ENCODE peak calls at places on chromosomes 12 and 14, in four cellular contexts. One of them, this sample, is unnamed.

GRCh38 chr14:97280526-97280925 is 483.3 kb downstream of the VRK1 start:
- DNase-seq in uterus: no peak
- DNase-seq in tibial nerve: no peak
- DNase-seq in stomach: no peak
- DNase-seq in this sample: no peak

GRCh38 chr12:53231859-53232640 is at the start of gene RARG:
- DNase-seq in uterus: peak
- DNase-seq in tibial nerve: peak
- DNase-seq in stomach: peak
- DNase-seq in this sample: peak

GRCh38 chr14:65010211-65010931 is 23.7 kb downstream of the FNTB start:
- DNase-seq in uterus: no peak
- DNase-seq in tibial nerve: no peak
- DNase-seq in stomach: no peak
- DNase-seq in this sample: no peak

GRCh38 chr12:44960856-44961255 is 84.7 kb upstream of the NELL2 start:
- DNase-seq in uterus: no peak
- DNase-seq in tibial nerve: no peak
- DNase-seq in stomach: no peak
- DNase-seq in this sample: no peak

GRCh38 chr12:73947627-73948026 is 590.0 kb upstream of the ATXN7L3B start:
- DNase-seq in uterus: no peak
- DNase-seq in tibial nerve: no peak
- DNase-seq in stomach: no peak
- DNase-seq in this sample: no peak

GRCh38 chr12:74541074-74541473 is 3.4 kb downstream of the ATXN7L3B start:
- DNase-seq in uterus: no peak
- DNase-seq in tibial nerve: no peak
- DNase-seq in stomach: no peak
- DNase-seq in this sample: no peak

GRCh38 chr12:21169878-21170472 is 39.0 kb downstream of the SLCO1B1 start:
- DNase-seq in uterus: no peak
- DNase-seq in tibial nerve: peak
- DNase-seq in stomach: peak
- DNase-seq in this sample: no peak

GRCh38 chr12:23093488-23093887 is 468.5 kb downstream of the ETNK1 start:
- DNase-seq in uterus: no peak
- DNase-seq in tibial nerve: no peak
- DNase-seq in stomach: no peak
- DNase-seq in this sample: no peak

GRCh38 chr12:114762490-114763110 is 78.6 kb upstream of the TBX3 start:
- DNase-seq in uterus: no peak
- DNase-seq in tibial nerve: no peak
- DNase-seq in stomach: no peak
- DNase-seq in this sample: peak

GRCh38 chr14:68977137-68977740 is 1.9 kb downstream of the ACTN1 start:
- DNase-seq in uterus: peak
- DNase-seq in tibial nerve: no peak
- DNase-seq in stomach: no peak
- DNase-seq in this sample: peak

GRCh38 chr12:127383281-127383680 is 883.7 kb upstream of the TMEM132C start:
- DNase-seq in uterus: no peak
- DNase-seq in tibial nerve: no peak
- DNase-seq in stomach: no peak
- DNase-seq in this sample: no peak

GRCh38 chr14:35342160-35343010 is 50.2 kb downstream of the PSMA6 start:
- DNase-seq in uterus: no peak
- DNase-seq in tibial nerve: no peak
- DNase-seq in stomach: peak
- DNase-seq in this sample: peak

GRCh38 chr14:93430319-93430801 is 379 bp upstream of the UNC79 start:
- DNase-seq in uterus: no peak
- DNase-seq in tibial nerve: no peak
- DNase-seq in stomach: no peak
- DNase-seq in this sample: no peak

GRCh38 chr14:90871605-90872233 is 55.5 kb upstream of the TTC7B start:
- DNase-seq in uterus: no peak
- DNase-seq in tibial nerve: no peak
- DNase-seq in stomach: no peak
- DNase-seq in this sample: no peak

GRCh38 chr12:94163850-94164249 is 15.5 kb downstream of the PLXNC1 start:
- DNase-seq in uterus: no peak
- DNase-seq in tibial nerve: no peak
- DNase-seq in stomach: no peak
- DNase-seq in this sample: no peak

GRCh38 chr14:81219821-81220487 is 805 bp downstream of the GTF2A1 start:
- DNase-seq in uterus: peak
- DNase-seq in tibial nerve: no peak
- DNase-seq in stomach: peak
- DNase-seq in this sample: peak

GRCh38 chr12:42698213-42698612 is 108.7 kb upstream of the PRICKLE1 start:
- DNase-seq in uterus: peak
- DNase-seq in tibial nerve: peak
- DNase-seq in stomach: no peak
- DNase-seq in this sample: no peak

GRCh38 chr12:49962861-49963765 is 1.4 kb downstream of the AQP5 start:
- DNase-seq in uterus: no peak
- DNase-seq in tibial nerve: no peak
- DNase-seq in stomach: peak
- DNase-seq in this sample: no peak

GRCh38 chr14:53528114-53528513 is 375.0 kb upstream of the DDHD1 start:
- DNase-seq in uterus: no peak
- DNase-seq in tibial nerve: no peak
- DNase-seq in stomach: no peak
- DNase-seq in this sample: no peak

GRCh38 chr12:67541625-67541991 is 106.9 kb upstream of the DYRK2 start:
- DNase-seq in uterus: no peak
- DNase-seq in tibial nerve: no peak
- DNase-seq in stomach: peak
- DNase-seq in this sample: no peak

GRCh38 chr12:107081778-107082177 is 11.6 kb downstream of the CRY1 start:
- DNase-seq in uterus: no peak
- DNase-seq in tibial nerve: no peak
- DNase-seq in stomach: no peak
- DNase-seq in this sample: no peak

DNA sequence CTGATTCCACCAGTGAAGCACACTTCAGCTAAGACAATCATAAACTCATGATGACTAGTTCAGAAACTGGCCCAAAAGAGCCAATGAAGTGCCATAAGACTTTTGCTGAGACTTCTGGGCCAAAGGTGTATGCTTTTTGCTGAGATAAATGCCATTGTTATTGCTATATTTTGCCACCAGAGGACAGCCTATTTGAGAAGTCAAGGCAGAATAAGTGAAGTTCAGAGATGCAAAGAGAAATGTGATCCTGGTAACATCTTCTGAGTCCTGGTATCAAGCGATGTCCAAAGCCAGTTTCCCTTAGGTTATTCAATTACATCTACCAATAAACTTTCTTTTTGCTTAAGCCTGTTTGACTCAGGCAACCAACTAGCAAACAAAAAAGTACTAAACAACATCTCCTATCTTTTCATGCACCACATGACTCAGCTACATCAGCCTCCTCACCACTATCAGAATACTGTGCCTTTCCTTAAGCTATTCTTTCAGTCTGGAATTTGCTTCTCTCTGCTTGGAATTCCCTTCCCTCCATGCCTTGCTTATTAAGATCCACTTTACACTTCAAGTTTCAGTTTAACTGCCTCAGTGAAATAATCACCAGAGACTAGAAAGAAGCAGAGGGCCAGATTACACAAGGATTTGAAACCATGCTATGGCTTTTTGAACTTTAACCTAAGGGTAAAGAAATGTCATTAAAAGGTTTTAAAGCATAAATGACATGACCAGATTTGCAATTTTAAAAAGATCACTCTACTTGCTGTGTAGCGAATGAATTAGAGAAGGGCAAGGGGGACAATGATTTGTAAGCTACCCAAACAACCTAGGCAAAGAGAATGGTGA is 14.0 kb downstream of the CRY1 start:
- DNase-seq in uterus: no peak
- DNase-seq in tibial nerve: no peak
- DNase-seq in stomach: no peak
- DNase-seq in this sample: no peak
- TF ChIP-seq CTCF in uterus: peak
- TF ChIP-seq CTCF in tibial nerve: peak
- TF ChIP-seq CTCF in stomach: no peak
- TF ChIP-seq CTCF in this sample: no peak

DNA sequence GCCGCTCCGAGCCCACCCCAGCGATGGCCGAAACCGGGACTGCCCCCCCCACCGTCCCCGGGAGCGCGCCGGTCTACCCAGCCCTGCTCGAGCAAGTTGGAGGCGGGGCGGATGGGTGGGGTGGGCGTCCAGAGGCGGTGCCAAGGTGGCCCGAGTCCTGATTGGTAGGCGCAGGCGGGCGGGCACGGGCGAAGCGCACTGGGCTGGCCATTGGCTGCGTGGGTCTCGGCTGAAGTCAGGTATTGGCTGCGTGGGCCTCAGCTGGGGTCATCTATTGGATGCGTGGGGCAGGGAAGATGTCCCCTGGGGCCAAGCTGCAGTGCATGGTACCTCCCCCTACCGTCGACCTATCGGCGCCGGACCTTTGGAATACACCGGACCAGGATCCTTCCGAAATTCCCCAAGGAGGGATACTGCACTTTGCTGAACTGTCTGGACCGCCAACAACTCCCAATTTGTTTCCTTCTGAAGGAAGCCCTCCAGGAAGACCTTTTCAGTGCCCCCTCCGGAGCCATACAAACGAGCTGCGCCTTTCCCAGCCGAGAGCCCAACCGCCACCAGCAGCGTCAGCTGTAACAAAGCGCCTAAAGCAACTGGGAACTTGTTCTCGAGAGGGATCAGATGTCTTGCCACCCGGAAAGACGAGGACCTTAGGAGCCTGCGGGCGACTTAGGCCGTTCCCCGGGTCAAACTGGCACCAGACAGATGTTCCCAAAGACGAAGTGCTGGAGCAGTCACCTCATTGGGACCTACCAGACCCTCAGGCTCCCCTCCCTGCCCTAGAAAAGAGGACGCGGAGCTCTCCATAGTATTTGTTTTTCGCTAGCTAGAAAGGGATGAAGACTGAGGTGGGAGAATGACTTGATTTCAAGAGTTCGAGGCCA is at the start of gene HOMEZ:
- DNase-seq in uterus: peak
- DNase-seq in tibial nerve: peak
- DNase-seq in stomach: peak
- DNase-seq in this sample: peak
- TF ChIP-seq POLR2A in uterus: peak
- TF ChIP-seq POLR2A in tibial nerve: peak
- TF ChIP-seq POLR2A in stomach: no peak
- TF ChIP-seq POLR2A in this sample: peak

GRCh38 chr12:38903596-38903995 is 1.8 kb downstream of the CPNE8 start:
- DNase-seq in uterus: no peak
- DNase-seq in tibial nerve: no peak
- DNase-seq in stomach: no peak
- DNase-seq in this sample: no peak
- H3K27ac ChIP-seq in uterus: peak
- H3K27ac ChIP-seq in tibial nerve: peak
- H3K27ac ChIP-seq in stomach: peak
- H3K27ac ChIP-seq in this sample: no peak

GRCh38 chr12:107584523-107584922 is 101.1 kb upstream of the PWP1 start:
- DNase-seq in uterus: no peak
- DNase-seq in tibial nerve: no peak
- DNase-seq in stomach: no peak
- DNase-seq in this sample: no peak

GRCh38 chr12:107591095-107591375 is 94.6 kb upstream of the PWP1 start:
- DNase-seq in uterus: no peak
- DNase-seq in tibial nerve: no peak
- DNase-seq in stomach: no peak
- DNase-seq in this sample: no peak

GRCh38 chr12:107590369-107591094 is 95.1 kb upstream of the PWP1 start:
- DNase-seq in uterus: no peak
- DNase-seq in tibial nerve: no peak
- DNase-seq in stomach: no peak
- DNase-seq in this sample: no peak

GRCh38 chr12:107581616-107582015 is 104.0 kb upstream of the PWP1 start:
- DNase-seq in uterus: no peak
- DNase-seq in tibial nerve: no peak
- DNase-seq in stomach: no peak
- DNase-seq in this sample: no peak

DNA sequence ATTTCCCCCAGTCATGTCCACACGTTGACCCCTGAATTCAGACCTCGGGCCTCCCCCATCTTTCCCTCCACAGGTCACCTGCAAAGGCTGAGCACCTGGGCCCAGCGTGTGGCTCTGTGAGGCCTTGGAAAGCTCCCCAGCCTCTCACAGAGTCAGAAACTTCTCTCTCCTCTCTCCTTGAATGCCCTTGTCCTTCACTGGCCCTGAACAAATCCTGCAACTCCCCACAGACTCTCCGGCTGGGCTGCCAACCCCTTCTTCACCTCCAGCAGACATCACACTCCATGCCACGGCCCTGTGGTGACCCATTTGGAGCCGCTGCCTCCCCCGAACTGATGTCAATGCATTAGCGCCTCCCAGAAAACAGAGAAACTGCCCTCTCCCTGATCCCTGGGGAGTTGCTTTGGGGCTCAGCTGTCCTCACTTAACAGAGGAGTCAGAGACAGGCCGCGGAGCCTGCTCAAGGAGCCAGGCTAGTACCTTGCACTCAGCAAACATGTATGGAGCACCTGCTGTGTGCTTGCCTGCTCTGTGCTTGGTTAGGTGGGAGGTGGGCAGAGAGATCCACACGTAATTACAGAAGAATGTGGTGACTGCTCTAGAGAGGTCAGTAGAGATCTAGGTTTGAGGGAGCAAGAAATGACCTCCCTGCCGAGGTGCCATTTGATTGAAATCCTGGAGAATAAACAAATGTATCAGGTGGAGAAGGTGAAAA is 99.2 kb upstream of the PWP1 start:
- DNase-seq in uterus: no peak
- DNase-seq in tibial nerve: no peak
- DNase-seq in stomach: no peak
- DNase-seq in this sample: no peak
- TF ChIP-seq CTCF in uterus: no peak
- TF ChIP-seq CTCF in tibial nerve: no peak
- TF ChIP-seq CTCF in stomach: no peak
- TF ChIP-seq CTCF in this sample: no peak

GRCh38 chr12:18564306-18564705 is 173.5 kb downstream of the PLCZ1 start:
- DNase-seq in uterus: no peak
- DNase-seq in tibial nerve: no peak
- DNase-seq in stomach: no peak
- DNase-seq in this sample: no peak
- TF ChIP-seq POLR2A in uterus: no peak
- TF ChIP-seq POLR2A in tibial nerve: no peak
- TF ChIP-seq POLR2A in stomach: no peak
- TF ChIP-seq POLR2A in this sample: no peak

DNA sequence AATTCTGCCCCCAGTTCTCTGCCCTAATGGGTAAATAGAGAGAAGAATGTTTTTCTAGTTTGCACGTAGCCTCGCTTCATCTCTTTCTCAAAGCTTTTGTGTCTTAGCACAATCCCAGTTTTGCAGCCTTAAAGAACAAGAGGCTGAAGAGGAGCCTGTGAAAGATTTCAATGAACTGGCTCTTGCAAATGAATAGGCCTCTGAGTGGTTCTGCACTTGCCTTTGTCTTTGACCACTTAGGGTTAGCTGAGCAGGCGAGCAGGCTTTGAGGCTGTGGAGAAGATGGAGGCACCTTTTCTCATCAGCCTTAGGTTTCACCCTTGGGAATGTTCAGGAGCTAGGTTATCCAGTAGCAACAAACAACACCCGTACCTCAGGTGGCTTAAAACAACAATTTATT is 32.9 kb downstream of the CFAP54 start:
- DNase-seq in uterus: no peak
- DNase-seq in tibial nerve: no peak
- DNase-seq in stomach: no peak
- DNase-seq in this sample: no peak
- H3K27ac ChIP-seq in uterus: no peak
- H3K27ac ChIP-seq in tibial nerve: no peak
- H3K27ac ChIP-seq in stomach: no peak
- H3K27ac ChIP-seq in this sample: no peak

GRCh38 chr12:112087055-112087850 is 21.3 kb downstream of the NAA25 start:
- DNase-seq in uterus: no peak
- DNase-seq in tibial nerve: no peak
- DNase-seq in stomach: no peak
- DNase-seq in this sample: no peak
- TF ChIP-seq CTCF in uterus: no peak
- TF ChIP-seq CTCF in tibial nerve: no peak
- TF ChIP-seq CTCF in stomach: no peak
- TF ChIP-seq CTCF in this sample: no peak

This sample was measured in ovary.